ENCODE peak calls at places on chromosomes 7 and 10, in six cellular contexts. K, J, A, V, B and E are unnamed samples.

GRCh38 chr7:29190349-29191045 is 4.1 kb upstream of the CHN2 start:
- DNase-seq in K (no peak), J (no peak), A (no peak), V (no peak), B (no peak), E (no peak)

GRCh38 chr7:4747013-4747412 is 28.4 kb upstream of the AP5Z1 start:
- DNase-seq in K (no peak), J (no peak), A (no peak), V (no peak), B (no peak), E (no peak)

GRCh38 chr7:96800824-96801223 is 91.2 kb upstream of the SEM1 start:
- DNase-seq in K (no peak), J (no peak), A (peak), V (peak), B (no peak), E (no peak)

GRCh38 chr10:118034755-118035154 is 12.0 kb downstream of the RAB11FIP2 start:
- DNase-seq in K (no peak), J (no peak), A (no peak), V (no peak), B (no peak), E (no peak)

GRCh38 chr7:109996411-109996810 is 1094.5 kb upstream of the LRRN3 start:
- DNase-seq in K (no peak), J (no peak), A (no peak), V (no peak), B (no peak), E (no peak)

GRCh38 chr10:28661035-28661434 is 16.3 kb upstream of the BAMBI start:
- DNase-seq in K (no peak), J (peak), A (no peak), V (peak), B (peak), E (peak)

GRCh38 chr7:77783111-77783510 is 15.1 kb downstream of the TMEM60 start:
- DNase-seq in K (no peak), J (no peak), A (no peak), V (no peak), B (no peak), E (no peak)

GRCh38 chr7:57403601-57404342 is 46.2 kb upstream of the ZNF716 start:
- DNase-seq in K (no peak), J (no peak), A (peak), V (no peak), B (no peak), E (no peak)

GRCh38 chr7:33185786-33186185 is 56.4 kb downstream of the BBS9 start:
- DNase-seq in K (peak), J (peak), A (no peak), V (peak), B (no peak), E (no peak)

GRCh38 chr10:95264227-95265051 is 26.4 kb downstream of the PDLIM1 start:
- DNase-seq in K (peak), J (no peak), A (no peak), V (peak), B (no peak), E (no peak)

GRCh38 chr10:72367301-72367970 is 12.7 kb upstream of the DNAJB12 start:
- DNase-seq in K (no peak), J (no peak), A (no peak), V (no peak), B (no peak), E (no peak)

GRCh38 chr7:90804370-90804769 is 208.2 kb downstream of the CDK14 start:
- DNase-seq in K (no peak), J (no peak), A (no peak), V (no peak), B (no peak), E (no peak)

GRCh38 chr7:94284120-94284519 is 110.6 kb upstream of the COL1A2 start:
- DNase-seq in K (no peak), J (no peak), A (no peak), V (no peak), B (no peak), E (no peak)

GRCh38 chr10:77430530-77430929 is 207.1 kb downstream of the KCNMA1 start:
- DNase-seq in K (no peak), J (no peak), A (no peak), V (no peak), B (no peak), E (no peak)

GRCh38 chr7:74482629-74483401 is 29.1 kb downstream of the GTF2IRD1 start:
- DNase-seq in K (no peak), J (peak), A (no peak), V (peak), B (peak), E (peak)

GRCh38 chr10:11011436-11011835 is 6.2 kb upstream of the CELF2 start:
- DNase-seq in K (no peak), J (no peak), A (no peak), V (no peak), B (no peak), E (no peak)

GRCh38 chr10:100528885-100529472 is 692 bp downstream of the NDUFB8 start:
- DNase-seq in K (peak), J (no peak), A (no peak), V (no peak), B (no peak), E (no peak)

GRCh38 chr7:48040944-48041664 is 5.8 kb downstream of the C7orf57 start:
- DNase-seq in K (peak), J (peak), A (no peak), V (peak), B (no peak), E (no peak)

GRCh38 chr10:117136391-117136975 is 1.6 kb downstream of the VAX1 start:
- DNase-seq in K (peak), J (no peak), A (no peak), V (no peak), B (no peak), E (no peak)

GRCh38 chr10:15720635-15721310 is 1.1 kb upstream of the ITGA8 start:
- DNase-seq in K (no peak), J (no peak), A (no peak), V (no peak), B (no peak), E (no peak)

GRCh38 chr7:75991531-75992082 is 2.8 kb downstream of the TMEM120A start:
- DNase-seq in K (no peak), J (no peak), A (no peak), V (no peak), B (no peak), E (no peak)

GRCh38 chr10:121375201-121375600 is 223.0 kb downstream of the FGFR2 start:
- DNase-seq in K (peak), J (no peak), A (no peak), V (no peak), B (no peak), E (no peak)

GRCh38 chr10:102752266-102752930 is 8.7 kb downstream of the WBP1L start:
- DNase-seq in K (no peak), J (peak), A (peak), V (no peak), B (no peak), E (peak)

DNA sequence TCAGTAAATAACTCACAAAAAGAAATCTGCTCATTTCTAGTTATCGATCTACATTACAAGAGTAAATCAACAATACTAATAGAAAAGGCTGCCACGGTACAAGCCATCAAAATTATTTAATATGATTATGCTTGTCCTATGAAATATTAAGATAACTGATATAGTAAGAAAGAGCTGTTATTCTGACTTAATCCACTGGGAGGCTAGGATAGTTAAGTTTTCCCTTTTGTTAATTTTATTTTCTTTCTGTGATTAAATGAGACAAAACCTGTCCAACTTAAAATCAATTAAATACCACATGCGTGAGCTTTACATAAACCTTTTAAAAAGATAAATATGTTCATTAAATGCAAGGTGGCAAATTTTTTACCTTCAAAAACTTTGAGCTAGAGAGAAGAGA is 114.8 kb downstream of the LMBR1 start:
- DNase-seq in K (no peak), J (no peak), A (no peak), V (no peak), B (no peak), E (no peak)
- TF ChIP-seq CTCF in K (no peak), J (peak), A (no peak), V (peak), B (no peak), E (no peak)

GRCh38 chr7:25286756-25287155 is 58.5 kb upstream of the NPVF start:
- DNase-seq in K (no peak), J (no peak), A (no peak), V (no peak), B (no peak), E (no peak)
- TF ChIP-seq CTCF in K (no peak), J (no peak), A (no peak), V (no peak), B (no peak), E (no peak)

DNA sequence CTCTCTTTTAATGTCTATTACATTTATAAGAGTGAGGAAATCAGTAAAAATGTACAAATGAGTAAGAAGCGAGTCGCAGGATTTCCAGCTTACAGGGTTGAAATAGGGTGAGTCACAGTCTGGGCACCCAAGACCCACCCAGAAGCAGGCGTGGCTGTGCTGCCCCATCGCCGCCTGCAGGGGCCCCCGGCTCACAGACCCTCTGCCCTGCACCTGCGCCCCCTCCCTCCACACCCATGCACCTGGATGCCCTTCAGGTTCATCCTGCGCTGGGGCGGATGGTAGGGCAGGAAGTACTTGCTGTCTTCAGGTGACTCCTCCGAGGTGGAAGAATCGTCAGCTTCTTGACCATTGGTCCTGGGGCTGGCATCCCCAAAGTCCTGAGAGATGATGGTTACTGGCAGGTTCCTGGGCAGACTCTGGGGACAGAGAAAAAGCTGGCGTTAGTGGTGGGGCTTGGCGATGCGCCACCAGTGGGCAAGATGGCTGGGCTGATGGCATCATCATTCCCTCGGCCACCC is 90.2 kb upstream of the GNA12 start:
- DNase-seq in K (no peak), J (peak), A (no peak), V (peak), B (peak), E (no peak)
- TF ChIP-seq CTCF in K (peak), J (peak), A (no peak), V (peak), B (peak), E (no peak)

GRCh38 chr7:128879461-128879938 is 16.8 kb downstream of the ATP6V1F start:
- DNase-seq in K (no peak), J (no peak), A (no peak), V (no peak), B (no peak), E (no peak)

GRCh38 chr7:128881458-128882125 is 18.9 kb downstream of the ATP6V1F start:
- DNase-seq in K (no peak), J (no peak), A (no peak), V (no peak), B (no peak), E (no peak)

GRCh38 chr7:128878226-128879105 is 15.8 kb downstream of the ATP6V1F start:
- DNase-seq in K (no peak), J (no peak), A (no peak), V (no peak), B (no peak), E (no peak)

GRCh38 chr7:128880791-128881457 is 18.3 kb downstream of the ATP6V1F start:
- DNase-seq in K (no peak), J (no peak), A (no peak), V (no peak), B (no peak), E (no peak)

DNA sequence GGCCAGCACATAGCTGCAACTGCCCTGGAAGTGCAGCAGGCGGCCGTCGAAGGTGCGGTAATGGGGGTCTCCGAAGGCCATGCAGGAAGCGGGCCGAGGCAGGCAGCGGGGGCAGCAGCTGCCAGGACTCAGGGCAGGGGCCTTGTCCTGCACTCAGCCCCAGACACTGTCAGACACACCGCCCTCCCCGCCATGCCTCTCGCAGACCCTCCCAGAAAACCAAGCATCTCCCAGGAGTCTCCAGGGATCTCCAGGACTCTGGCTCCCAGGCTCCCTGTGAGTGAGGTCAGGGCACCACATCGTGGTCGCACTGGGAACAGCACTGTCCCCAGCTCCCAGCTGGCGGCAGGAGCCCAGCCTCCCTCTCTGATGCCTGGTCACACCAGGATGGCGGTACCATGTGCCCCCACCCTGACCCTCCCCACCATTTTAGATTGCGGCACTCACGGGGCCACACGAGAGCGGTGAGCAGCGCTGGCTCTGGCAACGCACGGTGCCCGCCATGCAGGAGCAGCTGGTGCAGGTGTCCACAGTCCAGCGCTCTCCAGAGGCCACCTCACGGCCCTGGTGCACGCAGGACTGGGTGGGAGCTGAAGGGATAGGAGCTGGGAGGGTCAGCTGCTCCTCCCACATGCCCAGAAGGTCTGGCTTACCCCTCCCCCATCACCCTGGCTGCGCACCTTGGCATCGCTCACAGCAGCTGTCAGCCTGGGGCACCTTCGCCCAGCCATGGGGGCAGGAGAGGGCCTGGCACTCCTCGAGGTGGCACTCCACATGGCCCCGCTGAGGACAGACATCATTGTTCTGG is 17.5 kb downstream of the ATP6V1F start:
- DNase-seq in K (peak), J (peak), A (peak), V (peak), B (no peak), E (no peak)
- TF ChIP-seq CTCF in K (peak), J (peak), A (peak), V (peak), B (peak), E (peak)

GRCh38 chr10:20903635-20904390 is 6.7 kb upstream of the NEBL start:
- DNase-seq in K (no peak), J (no peak), A (no peak), V (no peak), B (no peak), E (no peak)
- TF ChIP-seq CTCF in K (no peak), J (no peak), A (no peak), V (no peak), B (no peak), E (no peak)

DNA sequence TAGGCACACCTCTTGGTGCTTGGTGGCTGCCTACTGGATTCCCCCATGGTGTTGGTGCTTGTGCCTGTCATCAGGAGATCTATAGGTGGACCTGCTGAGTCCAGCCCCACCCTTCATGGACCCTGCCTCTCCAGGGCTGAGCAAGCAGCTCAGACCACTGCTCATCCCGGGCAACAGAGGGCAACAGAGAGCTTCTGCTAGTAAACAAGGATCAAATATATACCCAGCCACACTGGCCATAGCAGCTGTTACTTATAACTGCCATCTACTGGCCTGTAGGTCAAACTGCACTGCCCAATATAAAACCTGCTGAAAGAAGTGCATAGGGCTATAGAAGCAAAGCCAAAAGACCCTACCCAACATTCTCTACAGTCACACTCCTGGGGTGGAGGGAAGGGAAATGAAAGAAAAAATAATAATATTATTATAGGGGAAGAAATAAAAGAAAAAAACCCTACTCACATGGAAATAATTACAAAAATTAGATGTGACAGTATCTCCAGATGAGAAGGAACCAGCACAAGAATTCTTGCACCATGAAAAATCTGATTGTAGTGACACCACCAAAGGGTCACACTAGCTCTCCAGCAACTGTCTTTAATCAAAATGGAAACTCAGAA is 54.9 kb upstream of the ZNF800 start:
- DNase-seq in K (peak), J (peak), A (peak), V (peak), B (no peak), E (peak)
- TF ChIP-seq CTCF in K (peak), J (peak), A (peak), V (peak), B (peak), E (peak)